ENCODE peak calls at places on chromosomes 3 and 15, in seven cellular contexts. T, G, J, W, E, C and Q are unnamed samples.

GRCh38 chr3:71583569-71584215 is at the start of gene FOXP1:
- DNase-seq in T (peak), G (peak), J (peak), W (no peak), E (peak), C (peak), Q (peak)

GRCh38 chr15:96629501-96629900 is 299.0 kb downstream of the NR2F2 start:
- DNase-seq in T (no peak), G (peak), J (no peak), W (no peak), E (no peak), C (no peak), Q (no peak)

GRCh38 chr3:158452324-158452723 is 118.7 kb upstream of the MLF1 start:
- DNase-seq in T (no peak), G (no peak), J (no peak), W (no peak), E (no peak), C (no peak), Q (no peak)

GRCh38 chr3:114659109-114660081 is 365.6 kb downstream of the TIGIT start:
- DNase-seq in T (no peak), G (peak), J (no peak), W (no peak), E (no peak), C (peak), Q (no peak)

GRCh38 chr15:70275461-70276138 is 177.9 kb upstream of the TLE3 start:
- DNase-seq in T (no peak), G (no peak), J (no peak), W (no peak), E (no peak), C (peak), Q (peak)

GRCh38 chr3:113773381-113773780 is 26.5 kb downstream of the ATP6V1A start:
- DNase-seq in T (peak), G (no peak), J (no peak), W (no peak), E (no peak), C (no peak), Q (no peak)

GRCh38 chr3:185653949-185654757 is 68.1 kb downstream of the SENP2 start:
- DNase-seq in T (peak), G (no peak), J (no peak), W (no peak), E (no peak), C (no peak), Q (no peak)

GRCh38 chr3:139540686-139541085 is 1.1 kb upstream of the RBP1 start:
- DNase-seq in T (no peak), G (no peak), J (no peak), W (no peak), E (no peak), C (no peak), Q (no peak)

GRCh38 chr3:66468016-66468735 is 32.6 kb downstream of the LRIG1 start:
- DNase-seq in T (peak), G (no peak), J (no peak), W (no peak), E (no peak), C (no peak), Q (no peak)

GRCh38 chr3:94110854-94111253 is 48.0 kb downstream of the NSUN3 start:
- DNase-seq in T (no peak), G (no peak), J (no peak), W (no peak), E (no peak), C (no peak), Q (no peak)

GRCh38 chr15:45535486-45536042 is 13.0 kb upstream of the SLC30A4 start:
- DNase-seq in T (no peak), G (no peak), J (no peak), W (no peak), E (no peak), C (no peak), Q (no peak)

GRCh38 chr3:125256675-125257074 is 44.1 kb upstream of the SLC12A8 start:
- DNase-seq in T (no peak), G (no peak), J (no peak), W (no peak), E (no peak), C (no peak), Q (no peak)

GRCh38 chr15:48354694-48355303 is 23.6 kb downstream of the DUT start:
- DNase-seq in T (no peak), G (no peak), J (no peak), W (no peak), E (no peak), C (no peak), Q (no peak)

GRCh38 chr3:107988464-107989156 is 102.2 kb downstream of the CD47 start:
- DNase-seq in T (peak), G (peak), J (peak), W (no peak), E (no peak), C (peak), Q (peak)

GRCh38 chr3:40073310-40074007 is 236.0 kb upstream of the EIF1B start:
- DNase-seq in T (no peak), G (no peak), J (no peak), W (no peak), E (no peak), C (peak), Q (no peak)

GRCh38 chr15:92111756-92112155 is 258.2 kb downstream of the SLCO3A1 start:
- DNase-seq in T (no peak), G (no peak), J (no peak), W (no peak), E (no peak), C (no peak), Q (no peak)

GRCh38 chr3:187695434-187695833 is 6.9 kb downstream of the RTP2 start:
- DNase-seq in T (no peak), G (peak), J (no peak), W (no peak), E (no peak), C (no peak), Q (no peak)

GRCh38 chr3:40680685-40681657 is 156.2 kb downstream of the ZNF621 start:
- DNase-seq in T (no peak), G (peak), J (no peak), W (no peak), E (no peak), C (no peak), Q (no peak)

GRCh38 chr3:196082471-196082971 is 631 bp upstream of the TFRC start:
- DNase-seq in T (no peak), G (no peak), J (no peak), W (no peak), E (no peak), C (no peak), Q (no peak)

GRCh38 chr3:130658666-130659065 is 88.0 kb downstream of the PIK3R4 start:
- DNase-seq in T (peak), G (peak), J (no peak), W (peak), E (no peak), C (peak), Q (no peak)

GRCh38 chr15:73273181-73274002 is 95.4 kb downstream of the HCN4 start:
- DNase-seq in T (peak), G (peak), J (no peak), W (peak), E (no peak), C (peak), Q (no peak)

DNA sequence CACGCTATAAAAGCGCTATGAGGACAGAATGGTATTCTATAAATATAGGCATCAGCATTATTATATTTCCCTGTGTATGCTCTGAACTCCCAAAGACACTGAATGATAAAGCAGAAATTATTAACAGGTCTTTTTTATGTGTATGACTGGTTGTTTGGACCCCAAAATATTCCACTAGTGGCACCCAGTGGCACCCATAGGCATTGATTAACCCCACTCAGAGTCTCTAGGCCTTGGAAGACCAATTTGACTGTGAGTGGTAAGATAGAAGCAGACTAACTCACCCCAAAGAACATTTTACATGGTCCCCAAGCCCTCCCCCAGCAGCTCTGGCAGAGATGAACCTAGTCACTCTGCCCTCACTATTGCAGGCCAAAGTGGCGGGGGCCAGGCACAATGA is 45.4 kb upstream of the UBE2E1 start:
- DNase-seq in T (no peak), G (no peak), J (no peak), W (no peak), E (no peak), C (no peak), Q (no peak)
- TF ChIP-seq CTCF in T (no peak), G (no peak), J (no peak), W (no peak), E (no peak), C (no peak), Q (no peak)

GRCh38 chr15:100650685-100651084 is 48.3 kb downstream of the ASB7 start:
- DNase-seq in T (no peak), G (no peak), J (no peak), W (no peak), E (no peak), C (no peak), Q (no peak)
- TF ChIP-seq CTCF in T (no peak), G (no peak), J (no peak), W (peak), E (no peak), C (no peak), Q (no peak)

DNA sequence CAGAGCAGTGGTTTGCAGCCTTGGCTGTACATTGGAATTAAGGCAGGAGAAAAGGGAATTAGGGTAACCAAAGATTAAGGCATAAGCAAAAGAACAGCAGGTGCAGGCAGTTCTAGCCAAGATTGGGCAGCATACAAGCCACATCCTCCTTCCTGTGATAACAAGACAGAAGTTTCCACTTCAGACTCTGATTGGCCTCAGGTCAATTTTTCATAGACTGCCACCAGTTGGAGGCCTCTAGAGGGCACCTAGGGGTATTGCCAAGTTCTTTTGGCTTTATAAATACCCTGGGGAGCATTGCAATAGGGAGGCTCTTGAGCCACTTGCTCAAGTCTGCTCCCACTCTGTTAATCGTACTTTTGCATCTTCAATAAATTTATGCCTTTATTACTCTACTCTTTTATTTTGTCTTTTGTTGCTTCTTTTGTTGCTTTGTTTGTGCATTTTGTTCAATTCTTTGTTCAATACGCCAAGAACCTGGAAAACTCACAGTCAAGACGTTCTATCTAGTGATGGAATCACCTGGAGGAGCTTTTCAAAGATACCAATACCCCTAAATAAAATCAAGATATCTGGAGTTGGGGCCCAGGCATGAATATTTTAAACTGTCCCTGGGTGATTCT is 32.2 kb upstream of the FMN1 start:
- DNase-seq in T (peak), G (peak), J (no peak), W (peak), E (peak), C (peak), Q (no peak)
- TF ChIP-seq CTCF in T (peak), G (peak), J (peak), W (peak), E (peak), C (peak), Q (peak)

DNA sequence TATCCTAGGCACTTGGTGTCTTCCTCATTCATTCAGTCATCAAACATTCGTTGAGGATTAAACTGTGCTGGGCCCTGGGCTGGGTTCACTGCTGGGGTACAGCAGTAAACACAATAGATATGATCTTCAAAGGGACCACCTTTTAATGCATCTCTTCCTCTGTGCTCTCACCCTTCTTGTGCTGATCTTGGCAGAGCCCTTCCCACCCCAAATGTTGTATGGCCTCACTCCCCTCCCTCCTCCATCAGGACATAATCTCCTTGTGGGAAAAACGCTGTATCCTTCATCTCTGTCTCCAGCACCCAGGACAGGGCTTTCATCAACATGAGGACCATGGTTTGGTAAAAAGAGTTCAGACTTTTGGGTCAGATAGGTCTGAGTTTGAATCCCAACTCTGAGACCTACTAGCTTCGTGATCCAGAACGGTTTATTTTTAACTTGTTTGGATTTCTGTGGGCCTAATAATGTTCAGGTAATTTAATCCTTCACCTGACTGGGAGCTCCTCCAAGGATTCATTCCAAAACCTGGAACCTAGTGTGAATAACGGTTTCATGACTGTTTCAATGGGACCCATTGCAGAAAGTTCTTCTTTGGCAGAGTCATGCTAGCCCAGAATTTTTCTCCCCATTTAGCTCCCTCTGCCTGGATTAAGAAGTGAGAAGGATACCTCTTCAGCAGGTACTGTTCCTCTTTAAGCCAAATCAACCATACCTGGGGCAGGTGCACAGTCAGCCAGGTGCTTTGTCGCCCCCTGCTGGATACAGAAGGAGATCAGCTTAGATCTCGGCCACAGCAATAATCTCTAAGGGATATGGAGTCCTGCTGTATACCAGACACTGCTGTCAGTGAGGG is 5.2 kb upstream of the WNT7A start:
- DNase-seq in T (no peak), G (no peak), J (no peak), W (no peak), E (no peak), C (no peak), Q (no peak)
- TF ChIP-seq CTCF in T (peak), G (peak), J (peak), W (peak), E (peak), C (peak), Q (peak)

DNA sequence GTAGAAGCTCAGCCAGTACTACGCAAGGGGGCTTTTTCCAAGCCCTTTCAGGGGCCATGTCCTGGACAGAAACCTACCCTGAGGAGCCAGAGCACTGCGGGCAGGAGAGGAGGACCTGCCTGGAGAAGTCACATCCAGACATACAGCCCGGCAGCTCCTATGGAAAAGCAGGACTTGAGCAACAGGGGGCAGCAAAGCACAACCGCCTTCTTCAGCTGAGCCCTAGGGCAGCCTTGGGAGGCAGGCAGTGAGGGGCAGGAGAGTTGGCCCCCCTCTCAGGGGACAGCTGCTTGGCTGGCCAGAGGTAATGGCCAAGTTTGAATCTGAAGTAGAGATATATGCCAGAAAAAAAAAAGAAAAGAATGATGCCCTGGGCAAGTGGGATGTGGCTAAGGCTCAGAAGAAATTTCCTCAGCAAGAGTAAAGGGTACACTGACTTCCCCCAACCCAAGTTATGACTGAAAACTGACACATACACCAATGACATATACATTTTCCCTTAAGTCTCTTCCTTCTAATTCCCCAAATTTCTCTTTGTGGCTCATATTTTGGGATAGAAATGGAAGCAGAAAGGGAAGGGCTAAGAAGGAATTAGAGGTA is 56.9 kb downstream of the CYP19A1 start:
- DNase-seq in T (no peak), G (peak), J (no peak), W (peak), E (no peak), C (peak), Q (no peak)
- TF ChIP-seq CTCF in T (peak), G (peak), J (peak), W (peak), E (no peak), C (peak), Q (peak)

GRCh38 chr15:99051308-99051707 is 43.7 kb upstream of the PGPEP1L start:
- DNase-seq in T (no peak), G (no peak), J (no peak), W (no peak), E (no peak), C (no peak), Q (no peak)
- TF ChIP-seq CTCF in T (no peak), G (no peak), J (no peak), W (no peak), E (no peak), C (no peak), Q (no peak)

GRCh38 chr15:40894689-40895308 is 549 bp downstream of the VPS18 start:
- DNase-seq in T (peak), G (no peak), J (no peak), W (no peak), E (peak), C (peak), Q (no peak)
- TF ChIP-seq CTCF in T (peak), G (peak), J (peak), W (peak), E (no peak), C (peak), Q (no peak)

GRCh38 chr15:44265757-44266156 is 22.8 kb upstream of the GOLM2 start:
- DNase-seq in T (no peak), G (no peak), J (no peak), W (no peak), E (no peak), C (no peak), Q (no peak)
- TF ChIP-seq CTCF in T (no peak), G (no peak), J (no peak), W (no peak), E (no peak), C (no peak), Q (no peak)

DNA sequence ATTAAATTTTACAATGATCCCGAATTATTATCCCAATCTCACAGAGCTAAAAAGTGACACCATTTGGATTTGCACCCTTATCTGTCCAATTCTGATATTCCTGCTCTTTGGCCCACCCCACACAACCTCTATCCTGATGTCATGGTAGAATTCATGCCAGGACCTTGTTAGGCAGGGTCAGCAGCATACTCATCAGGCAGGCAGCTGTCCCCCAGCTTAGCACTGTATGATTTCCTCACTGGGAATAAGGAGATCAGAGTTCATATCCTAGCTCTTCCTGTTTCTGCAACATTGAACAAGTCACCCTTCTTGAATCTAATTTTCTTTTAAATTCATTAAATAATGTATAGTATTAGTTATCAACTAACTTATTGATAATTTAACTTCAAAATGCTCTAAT is 12.0 kb upstream of the C3orf80 start:
- DNase-seq in T (no peak), G (no peak), J (no peak), W (no peak), E (no peak), C (no peak), Q (no peak)
- TF ChIP-seq CTCF in T (no peak), G (no peak), J (no peak), W (no peak), E (no peak), C (no peak), Q (no peak)